ENCODE peak calls at places on chromosomes 6 and 20, in five cellular contexts. One of them, this sample, is unnamed.

GRCh38 chr6:147106759-147107401 is 97.3 kb upstream of the STXBP5 start:
- DNase-seq in OCI-LY7: no peak
- DNase-seq in endothelial cell: no peak
- DNase-seq in right atrium auricular region: no peak
- DNase-seq in pancreas: no peak
- DNase-seq in this sample: no peak

GRCh38 chr20:12012241-12013222 is 94.8 kb downstream of the BTBD3 start:
- DNase-seq in pancreas: peak; percentile 73
- DNase-seq in right atrium auricular region: no peak
- DNase-seq in endothelial cell: peak; percentile 52
- DNase-seq in OCI-LY7: peak; percentile 47
- DNase-seq in this sample: peak; percentile 41

GRCh38 chr20:62838511-62838910 is 21.7 kb downstream of the COL9A3 start:
- DNase-seq in right atrium auricular region: no peak
- DNase-seq in pancreas: no peak
- DNase-seq in OCI-LY7: no peak
- DNase-seq in endothelial cell: no peak
- DNase-seq in this sample: no peak

GRCh38 chr20:4609511-4609910 is 112.2 kb upstream of the PRND start:
- DNase-seq in right atrium auricular region: no peak
- DNase-seq in pancreas: no peak
- DNase-seq in endothelial cell: no peak
- DNase-seq in OCI-LY7: no peak
- DNase-seq in this sample: no peak

GRCh38 chr20:62624719-62625455 is 17.4 kb upstream of the SLCO4A1 start:
- DNase-seq in OCI-LY7: no peak
- DNase-seq in right atrium auricular region: no peak
- DNase-seq in pancreas: peak; percentile 24
- DNase-seq in endothelial cell: no peak
- DNase-seq in this sample: no peak

GRCh38 chr6:9540534-9541126 is 874.2 kb downstream of the TFAP2A start:
- DNase-seq in pancreas: no peak
- DNase-seq in right atrium auricular region: no peak
- DNase-seq in OCI-LY7: peak; percentile 37
- DNase-seq in endothelial cell: peak; percentile 9
- DNase-seq in this sample: peak; percentile 12

GRCh38 chr6:118645395-118645794 is 6.0 kb downstream of the CEP85L start:
- DNase-seq in pancreas: no peak
- DNase-seq in OCI-LY7: no peak
- DNase-seq in endothelial cell: no peak
- DNase-seq in right atrium auricular region: no peak
- DNase-seq in this sample: no peak

GRCh38 chr20:24160563-24161355 is 172.2 kb upstream of the GGTLC1 start:
- DNase-seq in right atrium auricular region: peak; percentile 66
- DNase-seq in pancreas: peak; percentile 68
- DNase-seq in endothelial cell: peak; percentile 67
- DNase-seq in OCI-LY7: peak; percentile 10
- DNase-seq in this sample: peak; percentile 22

GRCh38 chr6:117938324-117938995 is 31.4 kb downstream of the SLC35F1 start:
- DNase-seq in OCI-LY7: no peak
- DNase-seq in endothelial cell: no peak
- DNase-seq in right atrium auricular region: no peak
- DNase-seq in pancreas: peak; percentile 10
- DNase-seq in this sample: no peak

GRCh38 chr20:3101737-3102574 is 17.4 kb upstream of the AVP start:
- DNase-seq in OCI-LY7: no peak
- DNase-seq in pancreas: no peak
- DNase-seq in endothelial cell: no peak
- DNase-seq in right atrium auricular region: no peak
- DNase-seq in this sample: peak; percentile 92

GRCh38 chr6:35487653-35488516 is 9.0 kb downstream of the TEAD3 start:
- DNase-seq in right atrium auricular region: no peak
- DNase-seq in endothelial cell: no peak
- DNase-seq in OCI-LY7: no peak
- DNase-seq in pancreas: no peak
- DNase-seq in this sample: no peak

GRCh38 chr6:160036790-160037206 is 67.9 kb downstream of the IGF2R start:
- DNase-seq in pancreas: no peak
- DNase-seq in right atrium auricular region: no peak
- DNase-seq in OCI-LY7: no peak
- DNase-seq in endothelial cell: no peak
- DNase-seq in this sample: no peak

GRCh38 chr20:3218307-3218988 is 9.2 kb downstream of the ITPA start:
- DNase-seq in OCI-LY7: peak; percentile 43
- DNase-seq in endothelial cell: peak; percentile 86
- DNase-seq in right atrium auricular region: no peak
- DNase-seq in pancreas: peak; percentile 68
- DNase-seq in this sample: peak; percentile 80

GRCh38 chr6:65546894-65547293 is 160.1 kb downstream of the EYS start:
- DNase-seq in endothelial cell: no peak
- DNase-seq in OCI-LY7: no peak
- DNase-seq in right atrium auricular region: no peak
- DNase-seq in pancreas: no peak
- DNase-seq in this sample: no peak

GRCh38 chr6:163122365-163122764 is 292.2 kb upstream of the QKI start:
- DNase-seq in pancreas: no peak
- DNase-seq in OCI-LY7: no peak
- DNase-seq in endothelial cell: no peak
- DNase-seq in right atrium auricular region: no peak
- DNase-seq in this sample: no peak

GRCh38 chr6:163118941-163119340 is 295.6 kb upstream of the QKI start:
- DNase-seq in endothelial cell: no peak
- DNase-seq in right atrium auricular region: no peak
- DNase-seq in pancreas: no peak
- DNase-seq in OCI-LY7: no peak
- DNase-seq in this sample: no peak

GRCh38 chr6:163123098-163123497 is 291.4 kb upstream of the QKI start:
- DNase-seq in OCI-LY7: no peak
- DNase-seq in right atrium auricular region: no peak
- DNase-seq in pancreas: no peak
- DNase-seq in endothelial cell: no peak
- DNase-seq in this sample: no peak

DNA sequence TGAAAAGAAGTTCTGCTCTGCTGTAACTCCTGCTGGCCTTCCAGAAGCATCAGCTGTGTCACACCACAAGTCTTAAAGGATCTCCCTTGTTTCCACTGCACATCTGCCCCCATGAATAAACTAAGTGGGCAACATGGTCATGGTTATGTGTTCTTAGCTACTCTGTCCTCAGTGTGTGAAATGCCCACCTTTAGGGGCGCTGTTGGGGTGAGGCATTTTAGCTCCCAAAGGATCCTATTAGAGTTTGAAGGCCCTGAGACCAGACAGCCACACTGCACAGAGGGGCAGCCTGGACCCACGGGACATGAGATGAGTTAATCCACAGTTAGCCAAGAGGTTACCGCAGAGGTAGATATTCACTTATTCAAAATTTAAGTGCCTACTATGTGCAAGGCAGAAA is 294.3 kb upstream of the QKI start:
- DNase-seq in endothelial cell: no peak
- DNase-seq in right atrium auricular region: no peak
- DNase-seq in pancreas: no peak
- DNase-seq in OCI-LY7: no peak
- DNase-seq in this sample: no peak
- TF ChIP-seq CTCF in endothelial cell: no peak
- TF ChIP-seq CTCF in right atrium auricular region: no peak
- TF ChIP-seq CTCF in pancreas: no peak
- TF ChIP-seq CTCF in OCI-LY7: peak; percentile 64
- TF ChIP-seq CTCF in this sample: no peak

GRCh38 chr6:152273638-152274037 is 363.5 kb downstream of the SYNE1 start:
- DNase-seq in endothelial cell: no peak
- DNase-seq in pancreas: peak; percentile 30
- DNase-seq in OCI-LY7: no peak
- DNase-seq in right atrium auricular region: no peak
- DNase-seq in this sample: no peak
- TF ChIP-seq CTCF in endothelial cell: no peak
- TF ChIP-seq CTCF in pancreas: no peak
- TF ChIP-seq CTCF in OCI-LY7: no peak
- TF ChIP-seq CTCF in right atrium auricular region: no peak
- TF ChIP-seq CTCF in this sample: no peak

DNA sequence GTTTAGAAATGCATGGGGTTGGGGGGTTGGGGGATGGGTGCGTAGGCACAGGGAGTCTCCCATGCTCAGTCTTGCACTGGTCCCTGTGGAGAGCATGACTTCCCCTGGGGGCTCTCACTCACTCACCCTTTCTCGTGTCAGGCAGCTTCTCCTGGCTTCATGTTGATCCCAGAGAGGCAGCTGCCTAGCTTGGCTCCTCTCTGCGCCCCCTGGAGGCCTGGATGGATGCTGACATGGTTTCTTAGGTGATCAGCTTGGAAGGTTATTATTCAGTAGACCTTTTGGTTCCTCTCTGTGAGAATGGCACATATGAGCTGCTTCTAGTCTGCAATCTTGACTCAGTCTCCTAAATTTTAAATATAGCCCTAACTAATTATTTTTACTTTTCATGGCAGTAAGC is 109.3 kb upstream of the FAM83B start:
- DNase-seq in pancreas: no peak
- DNase-seq in endothelial cell: no peak
- DNase-seq in OCI-LY7: peak; percentile 18
- DNase-seq in right atrium auricular region: no peak
- DNase-seq in this sample: peak; percentile 9
- TF ChIP-seq CTCF in pancreas: no peak
- TF ChIP-seq CTCF in endothelial cell: no peak
- TF ChIP-seq CTCF in OCI-LY7: peak; percentile 68
- TF ChIP-seq CTCF in right atrium auricular region: no peak
- TF ChIP-seq CTCF in this sample: peak; percentile 19

GRCh38 chr20:34676642-34677373 is at the start of gene PIGU:
- DNase-seq in endothelial cell: peak; percentile 96
- DNase-seq in right atrium auricular region: peak; percentile 92
- DNase-seq in pancreas: peak; percentile 96
- DNase-seq in OCI-LY7: peak; percentile 97
- DNase-seq in this sample: peak; percentile 97
- TF ChIP-seq CTCF in endothelial cell: no peak
- TF ChIP-seq CTCF in right atrium auricular region: no peak
- TF ChIP-seq CTCF in pancreas: peak; percentile 23
- TF ChIP-seq CTCF in OCI-LY7: no peak
- TF ChIP-seq CTCF in this sample: no peak

DNA sequence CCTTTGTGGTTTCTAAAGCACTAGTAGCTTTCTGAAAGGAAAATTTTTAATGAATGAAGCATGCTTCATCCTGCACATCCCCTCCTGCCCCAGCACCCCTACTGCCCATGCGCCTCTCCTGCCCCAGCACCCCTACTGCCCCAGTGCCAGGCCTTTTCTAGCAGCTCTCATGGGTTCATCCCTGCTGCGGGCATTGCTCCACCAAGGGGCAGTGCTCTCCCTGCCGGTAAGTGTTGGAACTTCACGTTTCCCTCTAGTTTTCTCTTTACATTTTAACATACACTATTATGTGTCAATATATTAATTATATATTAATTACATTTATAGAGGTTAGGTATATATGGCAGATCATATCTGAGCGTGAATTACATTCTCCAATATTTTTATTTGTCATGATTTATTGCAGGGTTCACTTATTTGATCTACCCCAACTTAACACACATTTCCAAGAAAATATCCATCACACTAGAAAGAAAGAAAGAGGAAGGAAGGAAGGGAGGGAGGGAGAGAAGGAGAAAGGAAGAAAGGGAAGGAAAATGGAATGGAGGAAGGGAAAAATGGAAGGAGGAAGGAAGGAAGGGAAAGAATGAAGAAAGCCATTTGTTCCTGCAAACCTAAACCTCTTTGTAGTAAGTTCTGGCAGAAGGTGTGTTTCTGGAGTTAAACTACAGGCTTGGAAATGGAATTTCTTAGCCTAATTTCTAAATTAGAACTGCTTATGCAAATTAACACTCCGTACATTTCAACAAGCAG is 46.8 kb downstream of the CEP43 start:
- DNase-seq in pancreas: no peak
- DNase-seq in right atrium auricular region: no peak
- DNase-seq in endothelial cell: no peak
- DNase-seq in OCI-LY7: peak; percentile 50
- DNase-seq in this sample: no peak
- TF ChIP-seq CTCF in pancreas: no peak
- TF ChIP-seq CTCF in right atrium auricular region: no peak
- TF ChIP-seq CTCF in endothelial cell: peak; percentile 35
- TF ChIP-seq CTCF in OCI-LY7: peak; percentile 71
- TF ChIP-seq CTCF in this sample: no peak

DNA sequence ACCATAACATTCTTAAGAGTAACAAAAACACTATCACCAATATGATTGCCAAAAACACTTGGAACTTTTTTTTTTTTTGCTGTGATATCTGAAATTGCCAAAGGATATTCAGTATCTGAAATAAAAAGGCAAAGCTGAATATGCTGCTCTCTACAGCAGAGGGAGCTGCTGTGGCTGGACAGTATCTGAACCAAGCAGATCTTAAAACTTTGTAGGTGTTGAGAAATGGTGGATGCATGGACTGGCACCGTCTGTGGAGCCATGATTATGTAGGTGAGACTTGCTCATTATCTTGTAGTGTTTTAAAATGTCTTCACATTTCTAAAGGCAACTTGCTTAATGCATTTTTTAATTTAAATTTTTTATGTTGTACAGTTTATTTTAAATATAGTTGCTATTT is 9.2 kb downstream of the PDCD2 start:
- DNase-seq in OCI-LY7: no peak
- DNase-seq in endothelial cell: no peak
- DNase-seq in right atrium auricular region: no peak
- DNase-seq in pancreas: no peak
- DNase-seq in this sample: peak; percentile 16
- TF ChIP-seq CTCF in OCI-LY7: peak; percentile 59
- TF ChIP-seq CTCF in endothelial cell: no peak
- TF ChIP-seq CTCF in right atrium auricular region: no peak
- TF ChIP-seq CTCF in pancreas: no peak
- TF ChIP-seq CTCF in this sample: no peak

This sample was measured in activated CD8-positive, alpha-beta T cell treated with anti-CD3 and anti-CD28 coated beads for 36 hours.